ENCODE peak calls at places on chromosome 18, in six cellular contexts. B, M, R, X, I and C are unnamed samples.

GRCh38 chr18:22609642-22610041 is 191.9 kb upstream of the CTAGE1 start:
- DNase-seq in X (peak), I (no peak), R (no peak), B (no peak), M (no peak), C (no peak)

GRCh38 chr18:73891572-73892421 is 255.8 kb downstream of the FBXO15 start:
- DNase-seq in X (no peak), M (no peak), I (peak), B (no peak), R (no peak), C (no peak)

GRCh38 chr18:35343488-35343935 is 708 bp downstream of the ZNF24 start:
- DNase-seq in I (no peak), R (no peak), X (no peak), B (no peak), M (no peak), C (no peak)

GRCh38 chr18:22057908-22058527 is 111.4 kb upstream of the GATA6 start:
- DNase-seq in M (no peak), B (no peak), X (no peak), I (no peak), R (no peak), C (no peak)

GRCh38 chr18:80104364-80104779 is 4.7 kb upstream of the ADNP2 start:
- DNase-seq in M (no peak), X (no peak), R (no peak), B (no peak), I (no peak), C (no peak)

GRCh38 chr18:24208270-24209035 is 69.6 kb downstream of the CABYR start:
- DNase-seq in R (no peak), B (no peak), X (no peak), I (no peak), M (no peak), C (no peak)

GRCh38 chr18:72544092-72544886 is at the start of gene CBLN2:
- DNase-seq in R (no peak), X (peak), B (no peak), M (no peak), I (peak), C (peak)

GRCh38 chr18:11529081-11529480 is 80.3 kb upstream of the SLC35G4 start:
- DNase-seq in R (no peak), B (no peak), X (no peak), I (no peak), M (no peak), C (no peak)

GRCh38 chr18:44839239-44839666 is 158.6 kb downstream of the SETBP1 start:
- DNase-seq in X (peak), I (peak), R (peak), M (peak), B (peak), C (peak)

GRCh38 chr18:6719098-6719913 is 10.2 kb upstream of the ARHGAP28 start:
- DNase-seq in M (no peak), R (no peak), X (no peak), I (no peak), B (no peak), C (no peak)

GRCh38 chr18:79507076-79507545 is 111.4 kb downstream of the NFATC1 start:
- DNase-seq in R (no peak), I (peak), X (peak), M (peak), B (no peak), C (no peak)

GRCh38 chr18:49758263-49758610 is 55.1 kb downstream of the ACAA2 start:
- DNase-seq in X (no peak), I (no peak), B (no peak), R (no peak), M (no peak), C (no peak)

GRCh38 chr18:35826477-35826876 is 146.0 kb upstream of the RMP24 start:
- DNase-seq in I (no peak), X (no peak), M (no peak), B (no peak), R (no peak), C (no peak)

GRCh38 chr18:58831610-58832009 is 33.1 kb upstream of the ZNF532 start:
- DNase-seq in R (no peak), X (peak), I (no peak), M (no peak), B (no peak), C (no peak)